ENCODE peak calls at places on chromosomes 1 and 21, in four cellular contexts. One of them, this sample, is unnamed.

GRCh38 chr1:212606734-212607205 is 1.8 kb upstream of the ATF3 start:
- DNase-seq in K562: peak
- DNase-seq in GM12878: no peak
- DNase-seq in SK-N-SH: peak
- DNase-seq in this sample: no peak

GRCh38 chr21:42340187-42340586 is 10.6 kb downstream of the TFF2 start:
- DNase-seq in SK-N-SH: no peak
- DNase-seq in K562: no peak
- DNase-seq in GM12878: no peak
- DNase-seq in this sample: no peak

GRCh38 chr1:190179817-190180216 is 297.8 kb downstream of the BRINP3 start:
- DNase-seq in SK-N-SH: no peak
- DNase-seq in GM12878: no peak
- DNase-seq in K562: no peak
- DNase-seq in this sample: peak

GRCh38 chr1:156578006-156578405 is 1.5 kb upstream of the TTC24 start:
- DNase-seq in SK-N-SH: no peak
- DNase-seq in GM12878: no peak
- DNase-seq in K562: no peak
- DNase-seq in this sample: no peak

GRCh38 chr1:186225089-186225488 is 150.0 kb downstream of the TPR start:
- DNase-seq in SK-N-SH: no peak
- DNase-seq in K562: no peak
- DNase-seq in GM12878: no peak
- DNase-seq in this sample: no peak

GRCh38 chr1:12658531-12659453 is 14.9 kb downstream of the AADACL4 start:
- DNase-seq in SK-N-SH: peak
- DNase-seq in GM12878: peak
- DNase-seq in K562: peak
- DNase-seq in this sample: peak

GRCh38 chr21:42465008-42465878 is 30.8 kb downstream of the RSPH1 start:
- DNase-seq in K562: peak
- DNase-seq in GM12878: peak
- DNase-seq in SK-N-SH: no peak
- DNase-seq in this sample: no peak

GRCh38 chr1:164635074-164635783 is 76.2 kb downstream of the PBX1 start:
- DNase-seq in GM12878: no peak
- DNase-seq in K562: no peak
- DNase-seq in SK-N-SH: no peak
- DNase-seq in this sample: no peak

GRCh38 chr1:31977361-31978131 is 36.1 kb upstream of the KHDRBS1 start:
- DNase-seq in K562: peak
- DNase-seq in SK-N-SH: peak
- DNase-seq in GM12878: no peak
- DNase-seq in this sample: peak

GRCh38 chr1:51634618-51635017 is 17.7 kb downstream of the OSBPL9 start:
- DNase-seq in SK-N-SH: no peak
- DNase-seq in GM12878: peak
- DNase-seq in K562: no peak
- DNase-seq in this sample: no peak

GRCh38 chr1:208234721-208235120 is 9.5 kb downstream of the PLXNA2 start:
- DNase-seq in GM12878: no peak
- DNase-seq in K562: no peak
- DNase-seq in SK-N-SH: no peak
- DNase-seq in this sample: peak

GRCh38 chr1:37325509-37326437 is 148.6 kb upstream of the ZC3H12A start:
- DNase-seq in K562: no peak
- DNase-seq in SK-N-SH: no peak
- DNase-seq in GM12878: no peak
- DNase-seq in this sample: no peak

GRCh38 chr1:99682291-99682751 is 36.4 kb downstream of the PALMD start:
- DNase-seq in K562: no peak
- DNase-seq in SK-N-SH: no peak
- DNase-seq in GM12878: no peak
- DNase-seq in this sample: no peak

GRCh38 chr1:96633695-96634094 is 87.9 kb upstream of the PTBP2 start:
- DNase-seq in GM12878: no peak
- DNase-seq in K562: no peak
- DNase-seq in SK-N-SH: no peak
- DNase-seq in this sample: no peak

GRCh38 chr1:209772116-209772515 is 12.2 kb downstream of the C1orf74 start:
- DNase-seq in GM12878: no peak
- DNase-seq in SK-N-SH: peak
- DNase-seq in K562: no peak
- DNase-seq in this sample: no peak

GRCh38 chr1:64033667-64034215 is 169.7 kb upstream of the UBE2U start:
- DNase-seq in K562: no peak
- DNase-seq in GM12878: no peak
- DNase-seq in SK-N-SH: no peak
- DNase-seq in this sample: no peak

GRCh38 chr1:24364975-24365678 is 46.0 kb downstream of the GRHL3 start:
- DNase-seq in GM12878: peak
- DNase-seq in SK-N-SH: peak
- DNase-seq in K562: peak
- DNase-seq in this sample: no peak

GRCh38 chr1:204996981-204997380 is 46.0 kb upstream of the CNTN2 start:
- DNase-seq in SK-N-SH: no peak
- DNase-seq in K562: no peak
- DNase-seq in GM12878: no peak
- DNase-seq in this sample: no peak

GRCh38 chr1:81920245-81920740 is 119.6 kb downstream of the ADGRL2 start:
- DNase-seq in GM12878: no peak
- DNase-seq in K562: no peak
- DNase-seq in SK-N-SH: no peak
- DNase-seq in this sample: no peak

GRCh38 chr21:44082648-44083436 is 24.4 kb upstream of the PWP2 start:
- DNase-seq in SK-N-SH: no peak
- DNase-seq in K562: no peak
- DNase-seq in GM12878: no peak
- DNase-seq in this sample: no peak

GRCh38 chr1:171948491-171948890 is 107.2 kb downstream of the DNM3 start:
- DNase-seq in GM12878: no peak
- DNase-seq in K562: no peak
- DNase-seq in SK-N-SH: no peak
- DNase-seq in this sample: no peak

GRCh38 chr1:42689912-42690311 is 7.7 kb downstream of the YBX1 start:
- DNase-seq in GM12878: no peak
- DNase-seq in K562: no peak
- DNase-seq in SK-N-SH: no peak
- DNase-seq in this sample: no peak

GRCh38 chr21:43689556-43690337 is 29.2 kb upstream of the PDXK start:
- DNase-seq in K562: no peak
- DNase-seq in SK-N-SH: no peak
- DNase-seq in GM12878: no peak
- DNase-seq in this sample: no peak

GRCh38 chr1:168760781-168761180 is 31.8 kb upstream of the DPT start:
- DNase-seq in SK-N-SH: no peak
- DNase-seq in K562: no peak
- DNase-seq in GM12878: no peak
- DNase-seq in this sample: no peak

GRCh38 chr1:29643281-29643680 is 407.0 kb downstream of the PTPRU start:
- DNase-seq in SK-N-SH: no peak
- DNase-seq in GM12878: no peak
- DNase-seq in K562: no peak
- DNase-seq in this sample: no peak

GRCh38 chr21:38773108-38774061 is 32.3 kb upstream of the ETS2 start:
- DNase-seq in SK-N-SH: no peak
- DNase-seq in GM12878: no peak
- DNase-seq in K562: no peak
- DNase-seq in this sample: peak

GRCh38 chr1:36782785-36783184 is 251.5 kb downstream of the GRIK3 start:
- DNase-seq in K562: no peak
- DNase-seq in SK-N-SH: no peak
- DNase-seq in GM12878: no peak
- DNase-seq in this sample: peak

GRCh38 chr1:148353461-148354283 is 129.4 kb downstream of the PPIAL4G start:
- DNase-seq in GM12878: no peak
- DNase-seq in K562: peak
- DNase-seq in SK-N-SH: no peak
- DNase-seq in this sample: peak

GRCh38 chr1:82260051-82260450 is 459.3 kb downstream of the ADGRL2 start:
- DNase-seq in SK-N-SH: no peak
- DNase-seq in GM12878: no peak
- DNase-seq in K562: no peak
- DNase-seq in this sample: no peak

GRCh38 chr1:241074507-241074906 is 282.5 kb downstream of the RGS7 start:
- DNase-seq in K562: no peak
- DNase-seq in SK-N-SH: no peak
- DNase-seq in GM12878: no peak
- DNase-seq in this sample: no peak

GRCh38 chr1:213055767-213056166 is 4.7 kb downstream of the RPS6KC1 start:
- DNase-seq in K562: no peak
- DNase-seq in GM12878: no peak
- DNase-seq in SK-N-SH: no peak
- DNase-seq in this sample: no peak

GRCh38 chr1:76330993-76331603 is 256.6 kb downstream of the ST6GALNAC3 start:
- DNase-seq in K562: peak
- DNase-seq in SK-N-SH: peak
- DNase-seq in GM12878: no peak
- DNase-seq in this sample: peak

GRCh38 chr21:40668535-40669275 is 178.3 kb downstream of the DSCAM start:
- DNase-seq in K562: no peak
- DNase-seq in SK-N-SH: no peak
- DNase-seq in GM12878: no peak
- DNase-seq in this sample: no peak

GRCh38 chr21:40662889-40663288 is 184.1 kb downstream of the DSCAM start:
- DNase-seq in GM12878: no peak
- DNase-seq in SK-N-SH: no peak
- DNase-seq in K562: no peak
- DNase-seq in this sample: no peak

GRCh38 chr21:40672602-40673001 is 174.4 kb downstream of the DSCAM start:
- DNase-seq in GM12878: no peak
- DNase-seq in SK-N-SH: no peak
- DNase-seq in K562: no peak
- DNase-seq in this sample: no peak

GRCh38 chr21:40671721-40672120 is 175.2 kb downstream of the DSCAM start:
- DNase-seq in GM12878: no peak
- DNase-seq in K562: no peak
- DNase-seq in SK-N-SH: no peak
- DNase-seq in this sample: no peak

DNA sequence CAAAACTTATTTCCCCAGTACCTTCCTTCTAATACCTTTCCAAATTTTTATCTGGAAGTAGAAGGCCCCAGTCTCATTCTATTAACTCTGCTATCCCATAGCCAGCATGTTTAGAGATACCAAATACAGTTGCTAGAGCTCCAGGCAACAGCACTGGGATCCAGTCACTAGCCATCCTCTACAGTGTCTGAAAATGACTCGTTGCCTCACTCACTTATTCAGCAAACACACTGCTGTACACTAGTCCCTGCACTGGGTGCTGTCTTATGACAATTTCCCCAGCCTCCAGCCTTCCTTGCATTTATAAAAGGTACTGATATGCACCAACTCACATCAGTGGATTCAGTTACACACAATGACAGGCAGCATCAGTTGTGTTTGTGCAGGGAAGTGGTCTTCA is 179.0 kb downstream of the DSCAM start:
- DNase-seq in SK-N-SH: no peak
- DNase-seq in K562: no peak
- DNase-seq in GM12878: no peak
- DNase-seq in this sample: no peak
- TF ChIP-seq FOXM1 in SK-N-SH: no peak
- TF ChIP-seq FOXM1 in K562: no peak
- TF ChIP-seq FOXM1 in GM12878: no peak
- TF ChIP-seq FOXM1 in this sample: no peak

GRCh38 chr1:3161130-3161840 is 92.3 kb downstream of the PRDM16 start:
- DNase-seq in SK-N-SH: no peak
- DNase-seq in GM12878: no peak
- DNase-seq in K562: no peak
- DNase-seq in this sample: no peak
- TF ChIP-seq USF2 in SK-N-SH: no peak
- TF ChIP-seq USF2 in GM12878: no peak
- TF ChIP-seq USF2 in K562: no peak
- TF ChIP-seq USF2 in this sample: no peak

DNA sequence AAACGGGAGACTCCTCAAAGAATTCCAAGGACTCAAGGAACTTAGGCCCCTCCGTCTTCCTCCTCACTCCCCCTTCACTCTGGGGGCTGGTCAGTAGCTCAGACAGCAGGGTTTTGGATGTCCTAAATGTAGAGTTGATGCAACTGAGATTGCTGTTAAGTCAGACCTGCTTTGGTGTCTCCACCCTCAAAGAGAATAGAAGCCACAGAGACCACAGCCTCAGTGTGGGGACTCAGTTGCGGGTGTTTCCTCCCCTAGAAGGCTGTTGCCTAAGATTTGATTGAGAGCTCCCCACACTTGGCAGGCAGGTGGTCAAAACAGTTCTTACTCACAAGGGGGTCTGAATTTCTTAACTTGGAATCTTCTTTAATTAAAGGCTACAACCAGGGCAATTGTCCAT is 7.6 kb downstream of the MAN1C1 start:
- DNase-seq in GM12878: no peak
- DNase-seq in K562: no peak
- DNase-seq in SK-N-SH: no peak
- DNase-seq in this sample: no peak
- TF ChIP-seq FOXM1 in GM12878: no peak
- TF ChIP-seq FOXM1 in K562: no peak
- TF ChIP-seq FOXM1 in SK-N-SH: no peak
- TF ChIP-seq FOXM1 in this sample: no peak

DNA sequence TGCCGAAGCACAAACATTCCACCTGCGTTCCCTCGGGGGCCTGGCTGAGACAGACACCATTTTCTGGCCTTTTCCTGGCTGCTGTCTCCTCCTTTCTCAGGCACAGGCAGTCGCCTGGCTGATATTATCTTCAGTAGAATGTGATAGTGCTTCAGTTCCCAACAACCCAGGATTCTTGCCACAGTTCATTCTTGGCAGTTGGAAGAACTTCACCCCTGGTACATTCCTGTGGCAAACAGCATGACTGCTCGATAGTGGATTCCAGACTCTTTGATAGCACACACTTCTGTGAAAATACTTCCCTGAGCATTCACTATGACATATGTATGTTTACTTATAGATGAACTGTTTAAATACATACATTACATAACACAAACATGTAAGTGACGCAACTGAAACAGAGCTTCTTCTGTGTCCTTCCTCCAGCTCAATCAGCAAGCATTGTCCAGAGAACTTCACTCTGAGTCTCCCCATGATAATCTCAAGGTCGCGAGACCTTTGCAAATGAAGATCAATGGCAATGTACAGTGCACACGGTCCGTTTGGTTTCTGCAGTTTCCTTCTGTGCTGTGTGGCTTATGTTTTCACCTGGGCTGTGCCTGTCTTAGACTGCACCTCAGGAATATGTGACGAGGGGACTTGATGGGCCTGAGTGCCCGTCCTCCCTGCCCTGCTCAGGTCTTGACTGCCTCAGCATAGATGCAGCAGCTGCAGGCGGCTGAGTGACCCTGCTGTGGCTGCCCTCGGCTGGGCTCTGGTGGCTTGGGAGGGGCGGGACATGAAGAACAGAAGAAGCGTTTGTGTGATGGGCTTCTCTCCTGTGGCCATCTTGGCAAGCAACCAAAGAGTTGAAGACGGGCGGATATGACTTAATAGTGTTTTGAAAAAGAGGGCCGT is 7.5 kb downstream of the MYBPHL start:
- DNase-seq in GM12878: no peak
- DNase-seq in K562: no peak
- DNase-seq in SK-N-SH: peak
- DNase-seq in this sample: peak
- TF ChIP-seq USF2 in GM12878: no peak
- TF ChIP-seq USF2 in K562: no peak
- TF ChIP-seq USF2 in SK-N-SH: no peak
- TF ChIP-seq USF2 in this sample: no peak

This sample was measured in HepG2.